ENCODE peak calls at places on chromosomes 5 and 9, in eight cellular contexts. Z, B, C, R, H, D, X and N are unnamed samples.

GRCh38 chr5:153209016-153209415 is 281.5 kb upstream of the GRIA1 start:
- DNase-seq in Z (no peak), X (no peak), B (no peak), R (no peak), D (no peak), H (no peak), C (no peak), N (no peak)

GRCh38 chr5:153960269-153961215 is 78.2 kb downstream of the FAM114A2 start:
- DNase-seq in R (no peak), D (peak; percentile 27), B (no peak), Z (no peak), H (no peak), C (no peak), X (no peak), N (no peak)

GRCh38 chr5:50807661-50808060 is 141.2 kb downstream of the PARP8 start:
- DNase-seq in H (no peak), B (no peak), R (peak; percentile 81), D (no peak), X (no peak), C (no peak), Z (no peak), N (no peak)

GRCh38 chr9:87950296-87950695 is 24.0 kb downstream of the CDK20 start:
- DNase-seq in C (no peak), D (no peak), Z (no peak), R (no peak), B (no peak), H (no peak), X (no peak), N (no peak)

GRCh38 chr5:143051244-143052058 is 281.3 kb downstream of the ARHGAP26 start:
- DNase-seq in C (no peak), B (no peak), R (peak; percentile 83), H (peak; percentile 27), D (no peak), Z (no peak), X (no peak), N (no peak)

GRCh38 chr5:106127341-106127781 is 1543.4 kb downstream of the EFNA5 start:
- DNase-seq in Z (no peak), D (no peak), R (peak; percentile 54), X (no peak), H (no peak), C (no peak), B (no peak), N (no peak)

GRCh38 chr9:138024831-138025291 is 147.3 kb downstream of the CACNA1B start:
- DNase-seq in B (no peak), D (no peak), R (no peak), C (no peak), H (no peak), Z (no peak), X (no peak), N (no peak)

GRCh38 chr9:132486706-132487350 is 76.8 kb downstream of the CFAP77 start:
- DNase-seq in R (no peak), Z (no peak), H (no peak), X (peak; percentile 70), B (no peak), C (no peak), D (peak; percentile 61), N (no peak)

GRCh38 chr9:35869621-35870216 is 482 bp downstream of the OR13J1 start:
- DNase-seq in Z (no peak), D (no peak), R (no peak), C (no peak), X (no peak), B (no peak), H (no peak), N (no peak)

GRCh38 chr5:154309805-154310204 is 119.3 kb downstream of the GALNT10 start:
- DNase-seq in H (no peak), C (no peak), R (peak; percentile 22), B (no peak), X (no peak), D (no peak), Z (no peak), N (no peak)

GRCh38 chr9:126436545-126437269 is 110.1 kb downstream of the MVB12B start:
- DNase-seq in R (peak; percentile 23), D (no peak), X (peak; percentile 29), Z (no peak), B (no peak), H (no peak), C (no peak), N (no peak)

GRCh38 chr9:136538599-136539426 is 7.0 kb downstream of the NOTCH1 start:
- DNase-seq in B (no peak), C (peak; percentile 16), X (no peak), R (no peak), Z (no peak), H (no peak), D (peak; percentile 73), N (no peak)

GRCh38 chr5:113293613-113294340 is 141.0 kb downstream of the TSSK1B start:
- DNase-seq in X (no peak), R (peak; percentile 42), C (no peak), H (no peak), D (no peak), Z (no peak), B (no peak), N (peak; percentile 13)

GRCh38 chr9:96331236-96331947 is 29.4 kb upstream of the HSD17B3 start:
- DNase-seq in R (peak; percentile 83), B (no peak), D (no peak), C (no peak), H (no peak), Z (no peak), X (no peak), N (no peak)

GRCh38 chr5:149455889-149456409 is 76.9 kb upstream of the IL17B start:
- DNase-seq in B (no peak), Z (no peak), X (no peak), D (no peak), H (peak; percentile 68), R (peak; percentile 80), C (no peak), N (peak; percentile 88)

GRCh38 chr9:22682536-22683392 is 236.1 kb downstream of the DMRTA1 start:
- DNase-seq in H (peak; percentile 18), X (no peak), C (peak; percentile 12), R (peak; percentile 78), Z (peak; percentile 72), B (no peak), D (no peak), N (no peak)

GRCh38 chr5:103774736-103775135 is 212.1 kb upstream of the NUDT12 start:
- DNase-seq in H (no peak), C (no peak), X (no peak), B (no peak), D (no peak), Z (no peak), R (peak; percentile 70), N (no peak)

GRCh38 chr5:146902471-146902870 is 23.9 kb upstream of the PPP2R2B start:
- DNase-seq in C (no peak), H (no peak), R (no peak), Z (no peak), B (no peak), D (no peak), X (no peak), N (no peak)

GRCh38 chr9:75830303-75830702 is 60.2 kb upstream of the PCSK5 start:
- DNase-seq in X (no peak), H (no peak), B (no peak), C (no peak), R (no peak), Z (no peak), D (no peak), N (no peak)

GRCh38 chr5:116359575-116359974 is 215.0 kb downstream of the SEMA6A start:
- DNase-seq in X (no peak), Z (no peak), R (no peak), B (no peak), D (no peak), C (no peak), H (no peak), N (no peak)

GRCh38 chr5:59709833-59710232 is 183.7 kb downstream of the PDE4D start:
- DNase-seq in C (no peak), X (no peak), H (no peak), Z (no peak), D (no peak), R (peak; percentile 74), B (no peak), N (peak; percentile 18)

GRCh38 chr9:6681957-6682501 is 36.5 kb upstream of the GLDC start:
- DNase-seq in C (no peak), B (no peak), Z (no peak), X (no peak), R (no peak), D (no peak), H (peak; percentile 15), N (no peak)

GRCh38 chr5:61966991-61967390 is 339.0 kb upstream of the KIF2A start:
- DNase-seq in Z (no peak), C (no peak), B (no peak), R (peak; percentile 75), X (no peak), H (no peak), D (no peak), N (no peak)

GRCh38 chr5:8857051-8857450 is 688.8 kb downstream of the SEMA5A start:
- DNase-seq in X (no peak), H (no peak), Z (no peak), D (no peak), C (no peak), R (no peak), B (no peak), N (no peak)

GRCh38 chr9:136740971-136741884 is 1.5 kb downstream of the LCN10 start:
- DNase-seq in X (no peak), D (no peak), B (no peak), R (no peak), C (no peak), H (no peak), Z (no peak), N (peak; percentile 56)